ENCODE peak calls at places on chromosomes 12 and 14, in six cellular contexts. K is H1, I is A549, X is adrenal gland, G is stomach, A is endothelial cell of umbilical vein. M is an unnamed sample.

GRCh38 chr14:61567838-61568571 is 127.3 kb upstream of the HIF1A start:
- DNase-seq in K (peak; percentile 60), I (no peak), X (no peak), G (no peak), A (no peak), M (no peak)

GRCh38 chr14:78455896-78456435 is 285.8 kb downstream of the NRXN3 start:
- DNase-seq in K (no peak), I (no peak), X (no peak), G (no peak), A (no peak), M (no peak)

GRCh38 chr14:56703947-56704346 is 106.3 kb downstream of the OTX2 start:
- DNase-seq in K (no peak), I (no peak), X (no peak), G (no peak), A (no peak), M (no peak)

GRCh38 chr12:95351745-95352144 is 122.2 kb upstream of the METAP2 start:
- DNase-seq in K (no peak), I (no peak), X (peak; percentile 36), G (no peak), A (no peak), M (no peak)

GRCh38 chr12:57893460-57894353 is 47.2 kb upstream of the CTDSP2 start:
- DNase-seq in K (no peak), I (no peak), X (peak; percentile 89), G (peak; percentile 89), A (peak; percentile 92), M (peak; percentile 83)

GRCh38 chr14:22174412-22174811 is 414.6 kb downstream of the DAD1 start:
- DNase-seq in K (no peak), I (no peak), X (no peak), G (no peak), A (no peak), M (no peak)

GRCh38 chr12:43540474-43540873 is 11.5 kb downstream of the ADAMTS20 start:
- DNase-seq in K (no peak), I (no peak), X (no peak), G (no peak), A (no peak), M (no peak)

GRCh38 chr12:16384732-16385131 is 37.3 kb downstream of the MGST1 start:
- DNase-seq in K (no peak), I (no peak), X (no peak), G (no peak), A (no peak), M (no peak)

GRCh38 chr14:45128963-45129629 is 5.2 kb downstream of the FKBP3 start:
- DNase-seq in K (no peak), I (no peak), X (no peak), G (no peak), A (no peak), M (no peak)

GRCh38 chr12:44313188-44313587 is 477.3 kb downstream of the TMEM117 start:
- DNase-seq in K (no peak), I (no peak), X (no peak), G (no peak), A (no peak), M (no peak)

GRCh38 chr12:47276253-47277070 is 196.7 kb upstream of the AMIGO2 start:
- DNase-seq in K (no peak), I (peak; percentile 85), X (no peak), G (no peak), A (peak; percentile 54), M (no peak)

GRCh38 chr12:66035289-66035961 is 95.1 kb downstream of the LLPH start:
- DNase-seq in K (no peak), I (peak; percentile 66), X (no peak), G (no peak), A (peak; percentile 71), M (no peak)

GRCh38 chr12:68746572-68747180 is 700 bp downstream of the SLC35E3 start:
- DNase-seq in K (no peak), I (peak; percentile 51), X (peak; percentile 78), G (peak; percentile 39), A (peak; percentile 73), M (peak; percentile 48)

GRCh38 chr14:87883750-87884149 is 109.2 kb downstream of the GALC start:
- DNase-seq in K (no peak), I (no peak), X (no peak), G (no peak), A (no peak), M (no peak)

DNA sequence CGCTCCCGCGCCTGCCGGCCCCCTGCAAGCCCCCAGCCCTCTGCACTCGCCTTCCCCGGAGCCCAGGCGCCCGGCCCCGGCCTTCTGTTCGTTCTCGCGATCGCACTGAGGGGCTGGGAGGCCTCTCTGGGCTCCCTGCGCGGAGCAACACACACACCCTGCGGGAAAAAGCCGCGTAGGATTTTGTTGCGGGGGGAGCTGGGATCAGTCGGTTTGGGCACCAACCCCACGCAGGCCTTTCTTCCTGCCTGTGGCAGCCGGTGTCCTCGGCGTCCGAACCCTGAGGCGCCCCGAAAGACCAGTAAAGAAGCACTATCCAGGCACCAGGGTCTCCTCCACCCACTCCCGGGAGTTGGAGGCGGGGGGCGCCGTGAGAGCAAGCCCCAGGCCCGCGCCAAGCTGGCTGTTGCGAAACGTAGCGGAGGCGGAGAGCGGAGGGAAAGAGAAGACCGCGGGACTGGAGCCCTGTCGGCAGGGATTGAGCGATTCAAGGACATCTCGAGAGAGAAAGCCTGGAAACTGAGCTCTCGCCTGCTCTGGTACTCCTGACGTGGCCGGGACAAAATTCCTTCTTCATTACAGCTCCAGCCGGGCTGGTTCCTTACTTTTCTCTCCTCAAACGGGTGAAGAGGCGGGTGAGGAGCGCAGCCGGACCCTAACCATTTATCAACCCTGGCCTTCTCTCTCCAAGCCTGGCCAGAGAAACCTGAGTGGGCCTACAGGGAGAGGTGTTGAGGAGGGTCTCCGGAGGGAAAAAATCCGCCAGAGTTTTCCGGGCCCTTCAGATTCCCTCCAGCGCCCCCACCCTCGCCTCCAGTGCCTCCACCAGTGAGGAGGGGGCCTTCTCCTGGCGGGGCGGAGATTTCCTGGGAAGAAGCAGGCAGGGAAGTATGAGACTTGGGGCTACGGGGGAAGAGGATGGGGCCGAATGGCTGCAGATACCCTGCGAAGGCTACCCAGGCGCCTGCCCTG is 1.7 kb upstream of the HOXC5 start:
- DNase-seq in K (no peak), I (no peak), X (peak; percentile 53), G (no peak), A (no peak), M (no peak)
- TF ChIP-seq POLR2A in K (no peak), I (no peak), X (no peak), G (no peak), A (no peak), M (no peak)

DNA sequence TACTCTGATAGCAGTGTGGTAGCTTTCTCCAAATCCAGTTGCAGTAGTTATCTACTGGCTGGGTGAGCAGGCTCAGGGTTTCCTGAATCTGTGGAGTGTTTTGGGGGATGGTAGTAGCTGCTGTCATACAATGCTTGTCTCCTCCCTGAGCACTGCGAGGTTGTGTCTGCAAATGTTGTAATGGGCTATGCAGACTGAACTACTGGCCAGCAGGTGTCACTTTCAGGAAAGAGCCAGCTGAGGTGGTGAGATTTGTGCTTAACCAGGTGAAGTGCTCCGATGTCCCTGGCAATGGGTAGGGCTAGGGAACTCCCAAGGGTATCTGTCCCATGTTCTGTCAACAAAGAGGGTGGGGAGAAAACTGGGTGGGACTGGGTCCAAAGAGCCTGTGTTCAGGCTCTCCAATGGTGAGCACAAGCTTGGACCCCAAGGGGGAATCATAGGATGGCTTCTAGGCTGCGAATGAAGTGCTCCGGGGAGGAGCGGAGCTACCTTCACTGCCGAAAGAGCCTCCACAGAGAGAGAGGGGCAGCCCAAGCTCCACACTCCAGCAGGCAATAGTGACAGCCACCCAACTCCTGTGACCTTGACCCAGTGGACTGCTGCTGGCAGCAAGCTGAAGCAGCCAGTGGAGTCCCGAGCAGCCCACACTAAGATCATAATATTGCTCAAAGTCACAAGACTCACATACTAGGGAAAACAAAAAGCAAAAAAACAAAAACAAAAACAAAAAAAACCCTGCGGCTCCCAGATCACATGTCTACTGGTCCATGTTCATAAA is 1324.0 kb upstream of the USP15 start:
- DNase-seq in K (no peak), I (peak; percentile 4), X (no peak), G (no peak), A (no peak), M (no peak)
- TF ChIP-seq CTCF in K (peak; percentile 21), I (no peak), X (no peak), G (no peak), A (no peak), M (no peak)

GRCh38 chr12:6612247-6612646 is 5.1 kb upstream of the CHD4 start:
- DNase-seq in K (no peak), I (no peak), X (no peak), G (no peak), A (no peak), M (no peak)

GRCh38 chr12:6612652-6613014 is 5.5 kb upstream of the CHD4 start:
- DNase-seq in K (no peak), I (no peak), X (no peak), G (no peak), A (no peak), M (no peak)

GRCh38 chr12:6613776-6614512 is 6.8 kb upstream of the CHD4 start:
- DNase-seq in K (peak; percentile 86), I (peak; percentile 90), X (peak; percentile 96), G (peak; percentile 90), A (peak; percentile 87), M (peak; percentile 91)

GRCh38 chr12:6614513-6615177 is 7.5 kb upstream of the CHD4 start:
- DNase-seq in K (no peak), I (peak; percentile 54), X (no peak), G (no peak), A (no peak), M (no peak)

DNA sequence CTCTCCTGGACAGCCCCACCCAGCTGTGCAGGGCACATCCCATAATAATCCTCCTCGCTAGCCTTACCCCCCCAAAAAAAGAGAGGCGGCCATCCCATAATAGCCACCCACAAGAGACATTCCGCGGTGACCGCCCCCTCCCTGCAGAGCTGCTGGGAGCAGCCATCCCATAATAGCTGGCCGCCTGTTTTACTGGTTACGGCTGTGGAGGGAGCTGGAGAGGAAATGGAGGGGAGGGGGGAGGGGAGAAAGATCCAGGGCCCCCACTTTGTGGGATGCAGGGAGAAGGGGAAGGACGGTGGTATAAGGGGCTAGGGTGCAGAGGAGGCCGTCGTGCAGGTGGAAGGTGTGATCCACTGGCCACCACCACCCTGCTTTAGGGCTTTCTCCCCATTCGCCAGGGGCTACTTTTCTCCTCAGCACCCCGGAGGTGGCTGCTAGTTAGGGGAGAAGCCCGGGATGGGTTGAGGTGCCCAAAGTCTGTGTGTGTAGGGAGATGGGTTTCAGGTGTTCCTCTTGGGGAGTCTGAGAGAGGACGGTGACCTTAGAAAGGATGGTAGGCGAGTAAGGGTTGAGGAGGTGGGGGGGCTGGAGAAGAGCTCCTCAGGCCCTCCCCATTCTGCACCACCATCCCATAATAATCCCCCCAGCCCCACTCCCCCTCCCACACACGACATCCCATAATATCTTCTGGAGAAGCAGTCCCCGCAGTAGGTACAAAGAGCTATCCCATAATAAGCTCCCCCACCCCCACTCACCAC is 6.0 kb upstream of the CHD4 start:
- DNase-seq in K (no peak), I (no peak), X (peak; percentile 51), G (peak; percentile 79), A (peak; percentile 28), M (peak; percentile 92)
- TF ChIP-seq POLR2A in K (no peak), I (no peak), X (no peak), G (no peak), A (no peak), M (no peak)

GRCh38 chr12:102916252-102917025 is 605 bp downstream of the PAH start:
- DNase-seq in K (no peak), I (no peak), X (no peak), G (no peak), A (no peak), M (no peak)

GRCh38 chr12:102920271-102920670 is 3.2 kb upstream of the PAH start:
- DNase-seq in K (no peak), I (no peak), X (no peak), G (no peak), A (no peak), M (no peak)

GRCh38 chr12:102918840-102919239 is 1.8 kb upstream of the PAH start:
- DNase-seq in K (no peak), I (no peak), X (no peak), G (no peak), A (no peak), M (no peak)

GRCh38 chr12:102913453-102914226 is 3.4 kb downstream of the PAH start:
- DNase-seq in K (no peak), I (no peak), X (no peak), G (no peak), A (no peak), M (no peak)

GRCh38 chr12:102917026-102917787 is at the start of gene PAH:
- DNase-seq in K (peak; percentile 79), I (no peak), X (peak; percentile 49), G (peak; percentile 26), A (no peak), M (no peak)
- TF ChIP-seq CTCF in K (no peak), I (no peak), X (no peak), G (no peak), A (no peak), M (no peak)